ENCODE peak calls at places on chromosome 6, in eight cellular contexts. One of them, this sample, is unnamed. For H3K9me3, the result is how much of the 10 kb centered on the place peaks cover.

GRCh38 chr6:57224769-57225515 is 2.8 kb upstream of the RAB23 start:
- DNase-seq in fibroblast of lung: peak
- DNase-seq in HAP-1: no peak
- DNase-seq in HepG2: no peak
- DNase-seq in IMR-90: peak
- DNase-seq in sigmoid colon: no peak
- DNase-seq in CD4-positive, alpha-beta T cell: no peak
- DNase-seq in right lobe of liver: no peak
- DNase-seq in this sample: no peak

GRCh38 chr6:154319231-154319858 is 37.3 kb downstream of the IPCEF1 start:
- DNase-seq in CD4-positive, alpha-beta T cell: no peak
- DNase-seq in fibroblast of lung: peak
- DNase-seq in right lobe of liver: no peak
- DNase-seq in sigmoid colon: no peak
- DNase-seq in HAP-1: no peak
- DNase-seq in IMR-90: peak
- DNase-seq in HepG2: no peak
- DNase-seq in this sample: no peak

GRCh38 chr6:15382089-15382488 is 136.2 kb downstream of the JARID2 start:
- DNase-seq in sigmoid colon: no peak
- DNase-seq in HAP-1: no peak
- DNase-seq in CD4-positive, alpha-beta T cell: no peak
- DNase-seq in HepG2: no peak
- DNase-seq in IMR-90: no peak
- DNase-seq in fibroblast of lung: no peak
- DNase-seq in right lobe of liver: no peak
- DNase-seq in this sample: no peak

GRCh38 chr6:43768506-43768860 is 1.5 kb upstream of the VEGFA start:
- DNase-seq in sigmoid colon: peak
- DNase-seq in IMR-90: no peak
- DNase-seq in CD4-positive, alpha-beta T cell: no peak
- DNase-seq in right lobe of liver: no peak
- DNase-seq in HAP-1: no peak
- DNase-seq in HepG2: no peak
- DNase-seq in fibroblast of lung: no peak
- DNase-seq in this sample: no peak

GRCh38 chr6:15668918-15669317 is 6.1 kb upstream of the DTNBP1 start:
- DNase-seq in HAP-1: no peak
- DNase-seq in HepG2: no peak
- DNase-seq in sigmoid colon: no peak
- DNase-seq in fibroblast of lung: no peak
- DNase-seq in CD4-positive, alpha-beta T cell: no peak
- DNase-seq in right lobe of liver: no peak
- DNase-seq in IMR-90: no peak
- DNase-seq in this sample: no peak

GRCh38 chr6:129163551-129163950 is 280.6 kb downstream of the LAMA2 start:
- DNase-seq in CD4-positive, alpha-beta T cell: no peak
- DNase-seq in sigmoid colon: no peak
- DNase-seq in HepG2: no peak
- DNase-seq in IMR-90: no peak
- DNase-seq in HAP-1: no peak
- DNase-seq in right lobe of liver: no peak
- DNase-seq in fibroblast of lung: no peak
- DNase-seq in this sample: no peak

GRCh38 chr6:14224359-14225103 is 107.0 kb downstream of the CD83 start:
- DNase-seq in sigmoid colon: no peak
- DNase-seq in right lobe of liver: no peak
- DNase-seq in HAP-1: no peak
- DNase-seq in HepG2: no peak
- DNase-seq in IMR-90: no peak
- DNase-seq in CD4-positive, alpha-beta T cell: no peak
- DNase-seq in fibroblast of lung: no peak
- DNase-seq in this sample: no peak

GRCh38 chr6:79048611-79049010 is 29.4 kb downstream of the PHIP start:
- DNase-seq in right lobe of liver: no peak
- DNase-seq in HAP-1: peak
- DNase-seq in fibroblast of lung: peak
- DNase-seq in HepG2: peak
- DNase-seq in sigmoid colon: no peak
- DNase-seq in CD4-positive, alpha-beta T cell: no peak
- DNase-seq in IMR-90: peak
- DNase-seq in this sample: no peak

GRCh38 chr6:134253681-134254080 is 64.2 kb downstream of the SGK1 start:
- DNase-seq in IMR-90: peak
- DNase-seq in fibroblast of lung: peak
- DNase-seq in sigmoid colon: no peak
- DNase-seq in HepG2: peak
- DNase-seq in right lobe of liver: no peak
- DNase-seq in CD4-positive, alpha-beta T cell: no peak
- DNase-seq in HAP-1: no peak
- DNase-seq in this sample: no peak

GRCh38 chr6:3426817-3427739 is 29.8 kb downstream of the SLC22A23 start:
- DNase-seq in sigmoid colon: no peak
- DNase-seq in CD4-positive, alpha-beta T cell: no peak
- DNase-seq in right lobe of liver: no peak
- DNase-seq in IMR-90: no peak
- DNase-seq in HepG2: no peak
- DNase-seq in fibroblast of lung: no peak
- DNase-seq in HAP-1: no peak
- DNase-seq in this sample: no peak

GRCh38 chr6:79399499-79399898 is 137.7 kb downstream of the LCA5 start:
- DNase-seq in CD4-positive, alpha-beta T cell: no peak
- DNase-seq in right lobe of liver: no peak
- DNase-seq in HepG2: peak
- DNase-seq in sigmoid colon: no peak
- DNase-seq in HAP-1: no peak
- DNase-seq in fibroblast of lung: no peak
- DNase-seq in IMR-90: no peak
- DNase-seq in this sample: no peak

GRCh38 chr6:44800171-44800671 is 412.7 kb downstream of the CDC5L start:
- DNase-seq in fibroblast of lung: peak
- DNase-seq in right lobe of liver: no peak
- DNase-seq in IMR-90: peak
- DNase-seq in sigmoid colon: no peak
- DNase-seq in HepG2: peak
- DNase-seq in CD4-positive, alpha-beta T cell: no peak
- DNase-seq in HAP-1: no peak
- DNase-seq in this sample: no peak

GRCh38 chr6:91097316-91097878 is 510.5 kb upstream of the MAP3K7 start:
- DNase-seq in CD4-positive, alpha-beta T cell: no peak
- DNase-seq in fibroblast of lung: peak
- DNase-seq in right lobe of liver: no peak
- DNase-seq in sigmoid colon: peak
- DNase-seq in IMR-90: no peak
- DNase-seq in HepG2: no peak
- DNase-seq in HAP-1: no peak
- DNase-seq in this sample: no peak

GRCh38 chr6:86723729-86724128 is 213.6 kb upstream of the HTR1E start:
- DNase-seq in HAP-1: no peak
- DNase-seq in HepG2: no peak
- DNase-seq in CD4-positive, alpha-beta T cell: no peak
- DNase-seq in fibroblast of lung: no peak
- DNase-seq in right lobe of liver: no peak
- DNase-seq in IMR-90: no peak
- DNase-seq in sigmoid colon: no peak
- DNase-seq in this sample: no peak

DNA sequence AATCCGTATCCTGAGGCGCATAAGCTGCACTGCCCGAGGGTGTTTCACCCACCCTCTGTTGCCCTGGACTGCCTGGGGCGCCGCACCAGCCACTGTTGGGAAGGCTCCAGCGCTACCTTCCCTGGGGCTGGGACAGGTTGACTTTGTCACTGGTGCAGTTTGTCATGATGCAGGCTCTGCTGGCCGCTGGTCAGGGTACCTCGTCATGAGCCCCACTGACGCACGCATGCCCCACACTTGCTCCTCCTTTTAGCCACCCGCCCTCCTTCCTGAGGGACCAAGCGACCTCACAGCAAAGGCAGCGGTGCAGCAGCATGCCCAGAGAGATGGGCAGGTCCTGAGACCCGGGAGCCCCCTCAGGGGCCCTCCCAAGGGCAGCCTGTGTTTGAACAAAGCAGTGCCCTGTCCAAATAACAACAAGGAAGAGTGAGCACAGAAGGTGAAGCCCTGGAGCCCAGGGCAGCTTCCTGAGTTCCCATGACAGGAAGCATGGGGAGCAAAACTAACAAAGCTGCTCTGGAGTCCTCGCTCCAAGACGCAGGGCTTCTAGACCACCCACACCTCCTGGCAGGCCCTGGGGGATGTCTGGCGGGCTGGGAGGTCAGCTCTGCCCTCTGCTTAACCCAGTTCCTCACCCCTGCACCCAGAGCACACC is 50.1 kb upstream of the SMOC2 start:
- DNase-seq in sigmoid colon: no peak
- DNase-seq in HAP-1: no peak
- DNase-seq in IMR-90: no peak
- DNase-seq in HepG2: no peak
- DNase-seq in fibroblast of lung: no peak
- DNase-seq in right lobe of liver: no peak
- DNase-seq in CD4-positive, alpha-beta T cell: no peak
- DNase-seq in this sample: peak
- H3K9me3 ChIP-seq in sigmoid colon: under half
- H3K9me3 ChIP-seq in HAP-1: under half
- H3K9me3 ChIP-seq in IMR-90: half or more
- H3K9me3 ChIP-seq in HepG2: under half
- H3K9me3 ChIP-seq in fibroblast of lung: under half
- H3K9me3 ChIP-seq in right lobe of liver: under half
- H3K9me3 ChIP-seq in CD4-positive, alpha-beta T cell: under half
- H3K9me3 ChIP-seq in this sample: under half

GRCh38 chr6:72533601-72534000 is 88.3 kb upstream of the KCNQ5 start:
- DNase-seq in IMR-90: peak
- DNase-seq in CD4-positive, alpha-beta T cell: no peak
- DNase-seq in sigmoid colon: no peak
- DNase-seq in right lobe of liver: no peak
- DNase-seq in fibroblast of lung: peak
- DNase-seq in HAP-1: no peak
- DNase-seq in HepG2: no peak
- DNase-seq in this sample: no peak

GRCh38 chr6:72525821-72526550 is 95.9 kb upstream of the KCNQ5 start:
- DNase-seq in IMR-90: peak
- DNase-seq in HAP-1: no peak
- DNase-seq in right lobe of liver: no peak
- DNase-seq in fibroblast of lung: peak
- DNase-seq in sigmoid colon: no peak
- DNase-seq in CD4-positive, alpha-beta T cell: no peak
- DNase-seq in HepG2: no peak
- DNase-seq in this sample: no peak

GRCh38 chr6:72534236-72534635 is 87.6 kb upstream of the KCNQ5 start:
- DNase-seq in HepG2: no peak
- DNase-seq in right lobe of liver: no peak
- DNase-seq in HAP-1: no peak
- DNase-seq in sigmoid colon: no peak
- DNase-seq in fibroblast of lung: no peak
- DNase-seq in IMR-90: no peak
- DNase-seq in CD4-positive, alpha-beta T cell: no peak
- DNase-seq in this sample: no peak

GRCh38 chr6:72530750-72531149 is 91.1 kb upstream of the KCNQ5 start:
- DNase-seq in HepG2: no peak
- DNase-seq in fibroblast of lung: no peak
- DNase-seq in IMR-90: no peak
- DNase-seq in sigmoid colon: no peak
- DNase-seq in right lobe of liver: no peak
- DNase-seq in CD4-positive, alpha-beta T cell: no peak
- DNase-seq in HAP-1: no peak
- DNase-seq in this sample: no peak

GRCh38 chr6:72530152-72530551 is 91.7 kb upstream of the KCNQ5 start:
- DNase-seq in HepG2: no peak
- DNase-seq in sigmoid colon: no peak
- DNase-seq in IMR-90: no peak
- DNase-seq in HAP-1: no peak
- DNase-seq in CD4-positive, alpha-beta T cell: no peak
- DNase-seq in right lobe of liver: no peak
- DNase-seq in fibroblast of lung: peak
- DNase-seq in this sample: no peak
- H3K9me3 ChIP-seq in HepG2: under half
- H3K9me3 ChIP-seq in sigmoid colon: under half
- H3K9me3 ChIP-seq in IMR-90: under half
- H3K9me3 ChIP-seq in HAP-1: under half
- H3K9me3 ChIP-seq in CD4-positive, alpha-beta T cell: under half
- H3K9me3 ChIP-seq in right lobe of liver: under half
- H3K9me3 ChIP-seq in fibroblast of lung: under half
- H3K9me3 ChIP-seq in this sample: under half

GRCh38 chr6:168598251-168599117 is 157.5 kb downstream of the SMOC2 start:
- DNase-seq in sigmoid colon: peak
- DNase-seq in HepG2: no peak
- DNase-seq in IMR-90: no peak
- DNase-seq in CD4-positive, alpha-beta T cell: no peak
- DNase-seq in fibroblast of lung: no peak
- DNase-seq in right lobe of liver: no peak
- DNase-seq in HAP-1: no peak
- DNase-seq in this sample: no peak
- H3K9me3 ChIP-seq in sigmoid colon: under half
- H3K9me3 ChIP-seq in HepG2: under half
- H3K9me3 ChIP-seq in IMR-90: under half
- H3K9me3 ChIP-seq in CD4-positive, alpha-beta T cell: under half
- H3K9me3 ChIP-seq in fibroblast of lung: under half
- H3K9me3 ChIP-seq in right lobe of liver: under half
- H3K9me3 ChIP-seq in HAP-1: under half
- H3K9me3 ChIP-seq in this sample: under half

GRCh38 chr6:167564416-167565250 is 239.7 kb downstream of the TTLL2 start:
- DNase-seq in HepG2: no peak
- DNase-seq in CD4-positive, alpha-beta T cell: no peak
- DNase-seq in HAP-1: no peak
- DNase-seq in fibroblast of lung: no peak
- DNase-seq in right lobe of liver: no peak
- DNase-seq in sigmoid colon: peak
- DNase-seq in IMR-90: no peak
- DNase-seq in this sample: no peak

GRCh38 chr6:167566711-167567141 is 241.8 kb downstream of the TTLL2 start:
- DNase-seq in IMR-90: no peak
- DNase-seq in CD4-positive, alpha-beta T cell: no peak
- DNase-seq in sigmoid colon: no peak
- DNase-seq in fibroblast of lung: no peak
- DNase-seq in right lobe of liver: no peak
- DNase-seq in HepG2: no peak
- DNase-seq in HAP-1: no peak
- DNase-seq in this sample: no peak

GRCh38 chr6:167567142-167568033 is 242.5 kb downstream of the TTLL2 start:
- DNase-seq in sigmoid colon: peak
- DNase-seq in IMR-90: no peak
- DNase-seq in HepG2: no peak
- DNase-seq in right lobe of liver: no peak
- DNase-seq in CD4-positive, alpha-beta T cell: no peak
- DNase-seq in HAP-1: no peak
- DNase-seq in fibroblast of lung: no peak
- DNase-seq in this sample: no peak

GRCh38 chr6:167565884-167566491 is 241.1 kb downstream of the TTLL2 start:
- DNase-seq in fibroblast of lung: no peak
- DNase-seq in CD4-positive, alpha-beta T cell: no peak
- DNase-seq in IMR-90: no peak
- DNase-seq in HAP-1: no peak
- DNase-seq in sigmoid colon: peak
- DNase-seq in HepG2: peak
- DNase-seq in right lobe of liver: peak
- DNase-seq in this sample: no peak

DNA sequence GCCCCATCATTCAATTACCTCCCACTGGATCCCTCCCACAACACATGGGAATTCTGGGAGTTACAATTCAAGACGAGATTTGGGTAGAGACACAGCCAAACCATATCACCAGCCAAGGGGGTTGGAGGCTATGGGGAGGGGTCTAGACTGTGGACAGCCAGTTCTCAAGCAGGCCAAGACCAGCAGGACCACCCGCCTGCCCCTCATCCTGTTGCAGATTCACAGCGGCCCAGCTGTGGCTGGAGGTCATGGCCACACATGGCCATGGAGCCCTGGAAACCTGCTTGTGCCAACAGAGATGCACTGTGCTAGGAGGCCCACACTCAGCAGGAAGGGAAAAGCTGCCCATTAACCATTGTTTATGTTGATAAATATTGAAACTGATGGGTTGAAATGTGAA is 240.5 kb downstream of the TTLL2 start:
- DNase-seq in HepG2: no peak
- DNase-seq in fibroblast of lung: no peak
- DNase-seq in HAP-1: no peak
- DNase-seq in IMR-90: no peak
- DNase-seq in sigmoid colon: peak
- DNase-seq in CD4-positive, alpha-beta T cell: no peak
- DNase-seq in right lobe of liver: no peak
- DNase-seq in this sample: no peak
- H3K9me3 ChIP-seq in HepG2: under half
- H3K9me3 ChIP-seq in fibroblast of lung: under half
- H3K9me3 ChIP-seq in HAP-1: under half
- H3K9me3 ChIP-seq in IMR-90: half or more
- H3K9me3 ChIP-seq in sigmoid colon: under half
- H3K9me3 ChIP-seq in CD4-positive, alpha-beta T cell: under half
- H3K9me3 ChIP-seq in right lobe of liver: under half
- H3K9me3 ChIP-seq in this sample: under half

This sample was measured in stomach.